ENCODE peak calls at places on chromosomes 6 and 20, in eight cellular contexts. W is foreskin keratinocyte; A is heart left ventricle; K is stimulated activated naive B cell treated with anti-CD40 and anti-IgM and Interleukin-4, amounts not matched to agents 10 μg/mL and 1 μg/mL and 100 μg/mL, for 72 hours; V is LoVo; D is NCI-H146; S is activated T-helper 1 cell treated with Interleukin-2 at 50 U/mL for 16 hours; Q is AG08395. Z is an unnamed sample.

GRCh38 chr6:127352519-127352918 is 9.1 kb upstream of the ECHDC1 start:
- DNase-seq in W (no peak), A (no peak), K (no peak), V (no peak), D (no peak), S (no peak), Q (no peak), Z (no peak)

GRCh38 chr20:21571841-21572690 is 58.2 kb upstream of the NKX2-2 start:
- DNase-seq in W (peak), A (no peak), K (no peak), V (no peak), D (peak), S (no peak), Q (peak), Z (no peak)

GRCh38 chr20:63884506-63885263 is 10.2 kb upstream of the DNAJC5 start:
- DNase-seq in W (no peak), A (peak), K (no peak), V (no peak), D (no peak), S (no peak), Q (no peak), Z (no peak)

GRCh38 chr6:149334682-149335160 is 17.2 kb downstream of the TAB2 start:
- DNase-seq in W (peak), A (no peak), K (no peak), V (peak), D (no peak), S (no peak), Q (peak), Z (peak)

GRCh38 chr20:20411382-20411781 is 43.5 kb downstream of the INSM1 start:
- DNase-seq in W (no peak), A (no peak), K (no peak), V (no peak), D (peak), S (no peak), Q (no peak), Z (no peak)

GRCh38 chr6:54899986-54900385 is 53.4 kb downstream of the FAM83B start:
- DNase-seq in W (no peak), A (no peak), K (no peak), V (no peak), D (no peak), S (no peak), Q (no peak), Z (no peak)

GRCh38 chr20:54268941-54269340 is 61.1 kb downstream of the PFDN4 start:
- DNase-seq in W (no peak), A (no peak), K (no peak), V (no peak), D (no peak), S (no peak), Q (no peak), Z (no peak)

GRCh38 chr20:5170341-5170740 is 43.5 kb downstream of the CDS2 start:
- DNase-seq in W (no peak), A (no peak), K (no peak), V (no peak), D (peak), S (no peak), Q (no peak), Z (no peak)

GRCh38 chr6:11120273-11121005 is 8.9 kb upstream of the ERVFRD-1 start:
- DNase-seq in W (peak), A (no peak), K (no peak), V (peak), D (peak), S (no peak), Q (no peak), Z (peak)

GRCh38 chr6:154298297-154298696 is 58.3 kb downstream of the IPCEF1 start:
- DNase-seq in W (peak), A (no peak), K (no peak), V (no peak), D (no peak), S (no peak), Q (peak), Z (peak)

GRCh38 chr20:62925420-62926228 is 681 bp downstream of the DIDO1 start:
- DNase-seq in W (no peak), A (peak), K (peak), V (peak), D (peak), S (peak), Q (peak), Z (peak)

GRCh38 chr6:166488081-166488685 is 98.3 kb downstream of the RAMACL start:
- DNase-seq in W (no peak), A (peak), K (peak), V (no peak), D (no peak), S (peak), Q (no peak), Z (no peak)

GRCh38 chr6:37059344-37060194 is 54.1 kb downstream of the FGD2 start:
- DNase-seq in W (peak), A (peak), K (no peak), V (peak), D (peak), S (no peak), Q (peak), Z (peak)

GRCh38 chr6:431986-432385 is 40.4 kb downstream of the IRF4 start:
- DNase-seq in W (no peak), A (no peak), K (no peak), V (no peak), D (no peak), S (no peak), Q (no peak), Z (peak)

GRCh38 chr20:51350941-51351631 is 191.4 kb downstream of the NFATC2 start:
- DNase-seq in W (no peak), A (no peak), K (no peak), V (no peak), D (no peak), S (no peak), Q (peak), Z (peak)

Z was measured in Daoy.